ENCODE peak calls at places on chromosomes 6 and 20, in ten cellular contexts. N, G, V, W, Y, C, D, E, B and F are unnamed samples. For H3K9me3, the result is how much of the 10 kb centered on the place peaks cover.

GRCh38 chr6:161048636-161049035 is 57.1 kb downstream of the MAP3K4 start:
- DNase-seq in G (peak), V (no peak), B (no peak), N (no peak), D (no peak), E (peak), Y (no peak), W (no peak), C (no peak), F (no peak)

GRCh38 chr6:78810146-78810545 is 57.2 kb upstream of the IRAK1BP1 start:
- DNase-seq in W (no peak), E (peak), G (peak), B (no peak), N (no peak), V (peak), C (peak), Y (no peak), D (peak), F (no peak)

GRCh38 chr20:45052698-45053440 is 48.1 kb downstream of the KCNS1 start:
- DNase-seq in N (no peak), C (no peak), B (no peak), W (no peak), D (no peak), E (peak), V (no peak), G (no peak), Y (no peak), F (no peak)

GRCh38 chr20:43691928-43692524 is 25.1 kb downstream of the MYBL2 start:
- DNase-seq in D (peak), B (no peak), C (peak), W (no peak), V (peak), E (peak), N (peak), G (no peak), Y (no peak), F (no peak)

GRCh38 chr6:87070750-87071149 is 24.2 kb downstream of the CGA start:
- DNase-seq in E (no peak), W (no peak), Y (no peak), C (no peak), G (no peak), B (no peak), V (no peak), N (no peak), D (no peak), F (no peak)

GRCh38 chr20:45905505-45906079 is 6.4 kb downstream of the PLTP start:
- DNase-seq in W (no peak), C (peak), E (peak), V (no peak), B (no peak), N (no peak), D (peak), G (no peak), Y (no peak), F (no peak)

GRCh38 chr6:138520463-138520862 is 21.2 kb upstream of the NHSL1 start:
- DNase-seq in V (no peak), N (no peak), W (no peak), C (no peak), G (no peak), Y (no peak), D (no peak), B (no peak), E (no peak), F (no peak)

GRCh38 chr6:34334796-34335416 is 57.6 kb downstream of the NUDT3 start:
- DNase-seq in G (no peak), V (no peak), D (no peak), E (no peak), W (no peak), C (no peak), B (no peak), Y (no peak), N (no peak), F (no peak)

GRCh38 chr6:55636406-55637102 is 57.6 kb upstream of the HMGCLL1 start:
- DNase-seq in G (peak), C (no peak), V (no peak), E (peak), W (no peak), Y (no peak), B (no peak), N (no peak), D (no peak), F (no peak)

GRCh38 chr6:105273589-105273988 is 93.8 kb upstream of the POPDC3 start:
- DNase-seq in Y (no peak), N (no peak), E (no peak), G (no peak), D (no peak), W (no peak), V (peak), C (no peak), B (no peak), F (no peak)

GRCh38 chr6:24982231-24982630 is 46.5 kb upstream of the RIPOR2 start:
- DNase-seq in Y (no peak), E (peak), D (no peak), V (no peak), G (no peak), W (no peak), B (no peak), C (no peak), N (no peak), F (no peak)

GRCh38 chr6:84762941-84763396 is 1.4 kb downstream of the TBX18 start:
- DNase-seq in D (no peak), Y (peak), G (no peak), B (peak), E (no peak), V (peak), W (no peak), N (peak), C (no peak), F (no peak)

GRCh38 chr6:108665495-108666196 is 104.9 kb downstream of the FOXO3 start:
- DNase-seq in C (no peak), D (no peak), V (no peak), N (no peak), Y (no peak), B (no peak), W (no peak), E (no peak), G (no peak), F (no peak)

GRCh38 chr6:34630040-34630439 is 66.5 kb downstream of the ILRUN start:
- DNase-seq in W (no peak), V (no peak), D (peak), C (no peak), G (peak), Y (no peak), E (peak), N (no peak), B (no peak), F (no peak)

GRCh38 chr6:3328145-3328544 is 69.4 kb downstream of the PSMG4 start:
- DNase-seq in W (no peak), D (no peak), B (no peak), V (no peak), N (no peak), Y (no peak), C (no peak), E (peak), G (no peak), F (no peak)

GRCh38 chr6:17589402-17590116 is 10.5 kb upstream of the FAM8A1 start:
- DNase-seq in D (peak), G (peak), C (no peak), B (no peak), N (no peak), Y (no peak), W (peak), E (peak), V (peak), F (no peak)

GRCh38 chr20:64082126-64082638 is 2.0 kb downstream of the LKAAEAR1 start:
- DNase-seq in Y (no peak), B (no peak), D (peak), E (no peak), G (no peak), W (no peak), C (no peak), V (peak), N (no peak), F (no peak)
- H3K27ac ChIP-seq in Y (no peak), B (no peak), D (no peak), E (no peak), G (no peak), W (no peak), C (no peak), V (no peak), N (no peak), F (no peak)

GRCh38 chr20:34871966-34872603 is 571 bp downstream of the GGT7 start:
- DNase-seq in W (no peak), E (no peak), V (no peak), C (no peak), N (no peak), D (no peak), B (no peak), G (no peak), Y (no peak), F (no peak)

GRCh38 chr20:34874094-34874654 is 1.5 kb upstream of the GGT7 start:
- DNase-seq in B (peak), V (peak), E (peak), D (peak), C (peak), Y (peak), N (peak), G (peak), W (peak), F (peak)

GRCh38 chr20:34872604-34873224 is at the start of gene GGT7:
- DNase-seq in V (peak), C (peak), D (peak), E (peak), N (peak), B (peak), G (peak), Y (peak), W (peak), F (peak)

GRCh38 chr20:34873583-34874093 is 982 bp upstream of the GGT7 start:
- DNase-seq in B (no peak), E (no peak), D (no peak), W (no peak), G (no peak), Y (no peak), N (no peak), C (no peak), V (no peak), F (no peak)

GRCh38 chr20:34871320-34871926 is 1.2 kb downstream of the GGT7 start:
- DNase-seq in N (no peak), E (no peak), B (no peak), C (no peak), G (no peak), Y (no peak), D (no peak), W (no peak), V (no peak), F (no peak)
- H3K4me3 ChIP-seq in N (peak), E (peak), B (peak), C (no peak), G (peak), Y (peak), D (peak), W (peak), V (peak), F (peak)

DNA sequence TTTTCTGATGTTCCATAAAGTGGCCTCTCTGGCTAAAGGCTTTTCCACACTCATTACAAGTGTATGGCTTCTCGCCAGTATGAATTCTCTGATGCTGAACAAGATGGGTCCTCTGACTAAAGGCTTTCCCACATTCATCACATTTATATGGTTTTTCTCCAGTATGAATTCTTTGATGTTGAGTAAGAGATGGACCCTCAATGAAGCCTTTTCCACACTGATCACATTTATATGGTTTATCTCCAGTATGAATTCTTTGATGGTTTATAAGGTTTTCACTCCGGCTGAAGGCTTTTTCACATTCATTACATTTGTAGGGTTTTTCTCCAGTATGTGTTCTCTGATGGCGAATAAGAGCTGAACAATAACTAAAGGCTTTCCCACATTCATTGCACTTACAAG is 20.4 kb downstream of the ZNF184 start:
- DNase-seq in N (no peak), E (peak), B (no peak), C (no peak), D (no peak), Y (no peak), G (no peak), W (no peak), V (no peak), F (no peak)
- H3K9me3 ChIP-seq in N (half or more), E (half or more), B (under half), C (half or more), D (half or more), Y (under half), G (under half), W (half or more), V (half or more), F (under half)

GRCh38 chr6:53042112-53042511 is 23.1 kb upstream of the FBXO9 start:
- DNase-seq in B (no peak), D (peak), C (no peak), Y (no peak), W (no peak), N (no peak), G (peak), E (peak), V (no peak), F (no peak)
- H3K27ac ChIP-seq in B (peak), D (no peak), C (peak), Y (no peak), W (no peak), N (peak), G (peak), E (peak), V (no peak), F (no peak)

DNA sequence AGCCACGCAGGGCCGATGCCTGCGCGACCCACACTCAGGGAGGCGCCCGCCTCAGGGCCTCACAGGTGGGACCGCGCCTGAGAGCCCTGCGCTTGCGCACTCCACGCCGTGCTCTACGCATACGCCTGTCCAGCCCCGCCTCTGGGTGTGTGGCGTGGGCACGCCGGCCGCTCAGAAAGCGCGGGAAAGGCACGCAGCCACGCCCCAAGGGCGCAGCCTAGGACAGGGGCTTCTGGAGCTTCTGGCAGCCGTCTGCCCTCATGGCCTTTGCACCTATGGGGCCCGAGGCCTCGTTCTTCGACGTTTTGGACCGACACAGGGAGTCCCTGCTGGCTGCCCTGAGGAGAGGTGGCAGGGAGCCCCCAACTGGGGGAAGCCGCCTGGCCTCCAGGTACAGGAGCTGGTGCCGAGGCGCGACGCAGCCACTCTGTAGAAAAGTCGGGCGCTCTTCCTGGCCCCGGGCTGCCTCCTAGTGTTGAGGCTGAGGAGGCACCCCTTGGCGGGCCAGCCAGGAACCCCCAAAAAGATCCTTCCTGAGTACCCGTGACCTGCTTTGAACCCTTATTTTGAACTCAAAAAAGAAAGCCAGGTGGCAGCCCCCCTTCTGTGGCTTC is at the start of gene SPO11:
- DNase-seq in B (no peak), W (no peak), G (no peak), V (peak), D (no peak), E (no peak), Y (no peak), C (no peak), N (no peak), F (no peak)
- H3K4me3 ChIP-seq in B (no peak), W (no peak), G (no peak), V (no peak), D (no peak), E (no peak), Y (no peak), C (no peak), N (no peak), F (no peak)

DNA sequence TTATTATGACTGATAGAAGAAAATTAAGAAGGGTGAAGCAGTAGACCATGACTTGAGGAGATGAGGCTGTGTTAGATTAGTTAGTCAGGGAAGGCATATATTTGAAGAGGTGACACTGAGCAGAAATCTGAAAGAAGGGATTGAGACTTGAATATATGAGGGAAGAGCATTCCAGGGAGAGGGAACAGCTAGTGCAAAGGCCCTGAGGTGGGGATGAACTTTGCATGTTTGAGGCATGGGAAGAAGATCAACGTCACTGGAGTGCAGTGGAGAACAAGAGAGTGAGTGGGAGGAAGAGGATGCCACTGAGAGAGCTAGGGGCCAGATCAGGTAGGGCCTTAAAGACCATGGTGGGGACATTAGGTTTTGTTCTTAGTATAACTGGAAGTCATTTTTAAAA is 119.0 kb downstream of the ZDHHC14 start:
- DNase-seq in E (no peak), N (no peak), D (no peak), G (no peak), Y (no peak), V (no peak), C (no peak), W (no peak), B (no peak), F (no peak)
- H3K9me3 ChIP-seq in E (under half), N (under half), D (under half), G (under half), Y (under half), V (under half), C (under half), W (under half), B (under half), F (under half)

GRCh38 chr6:21504790-21505189 is 88.8 kb upstream of the SOX4 start:
- DNase-seq in N (no peak), B (no peak), D (no peak), W (no peak), E (no peak), C (no peak), Y (no peak), V (no peak), G (no peak), F (no peak)

GRCh38 chr6:21505574-21505990 is 88.0 kb upstream of the SOX4 start:
- DNase-seq in Y (no peak), B (no peak), E (no peak), N (no peak), G (no peak), C (no peak), D (peak), W (no peak), V (no peak), F (no peak)

GRCh38 chr6:21507811-21508210 is 85.7 kb upstream of the SOX4 start:
- DNase-seq in D (peak), V (no peak), B (no peak), W (no peak), C (no peak), Y (no peak), E (peak), G (no peak), N (no peak), F (no peak)

GRCh38 chr6:21508753-21509152 is 84.8 kb upstream of the SOX4 start:
- DNase-seq in D (peak), Y (no peak), W (no peak), V (no peak), N (no peak), C (no peak), G (no peak), B (no peak), E (no peak), F (no peak)

DNA sequence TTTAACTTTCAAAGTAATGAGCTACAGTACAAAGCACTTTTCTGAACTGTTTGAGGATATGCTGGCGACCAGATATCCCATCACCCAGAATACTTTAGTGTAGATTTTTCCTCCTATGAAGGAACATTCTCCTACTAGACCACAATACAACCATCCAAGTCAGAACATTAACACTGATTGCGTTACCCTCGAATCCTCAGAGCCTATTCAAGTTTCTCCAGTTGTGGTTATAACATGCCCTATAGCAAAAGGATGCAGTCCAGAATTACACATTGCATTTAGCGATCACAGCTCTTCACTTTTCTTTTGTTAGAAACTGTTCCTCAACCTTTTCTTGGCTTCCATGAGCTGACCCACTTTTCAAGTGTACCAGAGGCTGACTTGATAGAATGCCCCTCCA is 87.4 kb upstream of the SOX4 start:
- DNase-seq in G (no peak), V (no peak), E (no peak), N (no peak), B (no peak), W (no peak), Y (no peak), C (no peak), D (no peak), F (no peak)
- H3K27ac ChIP-seq in G (no peak), V (no peak), E (no peak), N (no peak), B (no peak), W (no peak), Y (no peak), C (no peak), D (peak), F (no peak)